ENCODE peak calls at places on chromosomes 5 and 9, in four cellular contexts. K, T, G and X are unnamed samples.

GRCh38 chr5:103690676-103691075 is 128.1 kb upstream of the NUDT12 start:
- DNase-seq in K (no peak), T (no peak), G (no peak), X (no peak)

GRCh38 chr9:134179918-134180785 is 15.8 kb upstream of the RNU6ATAC start:
- DNase-seq in K (no peak), T (no peak), G (no peak), X (no peak)

GRCh38 chr9:129506892-129507291 is 114.0 kb downstream of the C9orf50 start:
- DNase-seq in K (no peak), T (no peak), G (no peak), X (no peak)

GRCh38 chr5:146965781-146966659 is 87.5 kb upstream of the PPP2R2B start:
- DNase-seq in K (peak; percentile 26), T (peak; percentile 78), G (peak; percentile 43), X (peak; percentile 75)

GRCh38 chr9:34331191-34331590 is 1.8 kb downstream of the NUDT2 start:
- DNase-seq in K (no peak), T (no peak), G (no peak), X (no peak)

GRCh38 chr5:146340260-146341081 is 1.8 kb downstream of the POU4F3 start:
- DNase-seq in K (no peak), T (peak; percentile 36), G (peak; percentile 63), X (peak; percentile 86)

GRCh38 chr9:137162505-137163100 is 7.2 kb downstream of the LRRC26 start:
- DNase-seq in K (no peak), T (no peak), G (peak; percentile 13), X (no peak)

GRCh38 chr9:17906204-17906840 is 327.5 kb downstream of the SH3GL2 start:
- DNase-seq in K (no peak), T (no peak), G (no peak), X (no peak)

GRCh38 chr9:107046692-107047091 is 183.7 kb downstream of the ZNF462 start:
- DNase-seq in K (peak; percentile 58), T (no peak), G (no peak), X (no peak)

GRCh38 chr5:158543539-158544387 is 556.0 kb downstream of the EBF1 start:
- DNase-seq in K (no peak), T (no peak), G (no peak), X (no peak)

GRCh38 chr5:141223112-141223783 is at the start of gene PCDHB14:
- DNase-seq in K (no peak), T (peak; percentile 45), G (peak; percentile 18), X (no peak)
- TF ChIP-seq CTCF in K (no peak), T (peak; percentile 65), G (peak; percentile 52), X (peak; percentile 50)

GRCh38 chr9:117414220-117414905 is 494 bp downstream of the ASTN2 start:
- DNase-seq in K (no peak), T (no peak), G (peak; percentile 13), X (no peak)
- TF ChIP-seq HDAC6 in K (no peak), T (no peak), G (no peak), X (no peak)

GRCh38 chr9:21461377-21461776 is 20.7 kb downstream of the IFNE start:
- DNase-seq in K (no peak), T (peak; percentile 54), G (no peak), X (no peak)

GRCh38 chr9:21465859-21466518 is 16.1 kb downstream of the IFNE start:
- DNase-seq in K (no peak), T (peak; percentile 55), G (no peak), X (no peak)

GRCh38 chr9:21470126-21470525 is 12.0 kb downstream of the IFNE start:
- DNase-seq in K (no peak), T (no peak), G (no peak), X (no peak)

DNA sequence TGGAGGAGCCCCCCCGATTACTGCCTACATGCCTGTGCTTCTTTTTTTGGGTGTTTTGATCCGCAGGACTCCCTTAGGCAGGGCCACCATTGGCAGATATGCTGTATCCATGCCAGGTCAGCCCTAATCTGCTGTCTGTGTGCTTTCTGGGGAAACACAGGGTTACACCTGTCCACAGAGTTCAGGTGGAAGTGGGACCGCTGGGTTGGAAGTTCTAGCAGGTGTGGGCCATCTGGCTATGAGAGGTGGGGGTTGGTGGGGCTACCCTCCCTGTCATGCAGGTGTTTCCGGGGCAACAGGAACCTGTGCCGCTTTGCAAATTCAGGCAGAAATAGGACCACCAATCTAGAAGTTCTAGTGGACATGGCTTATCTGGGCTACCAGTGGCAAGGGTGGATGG is 17.0 kb downstream of the IFNE start:
- DNase-seq in K (no peak), T (no peak), G (no peak), X (no peak)
- TF ChIP-seq CTCF in K (no peak), T (no peak), G (no peak), X (no peak)

GRCh38 chr9:118418887-118419620 is 714.9 kb downstream of the TLR4 start:
- DNase-seq in K (no peak), T (no peak), G (no peak), X (no peak)
- TF ChIP-seq HDAC6 in K (no peak), T (no peak), G (no peak), X (no peak)